ENCODE peak calls at places on chromosomes 16 and 17, in five cellular contexts. Y is GM10248, S is brain microvascular endothelial cell, Z is renal cortical epithelial cell, G is kidney tubule cell. L is an unnamed sample.

GRCh38 chr16:3819741-3820724 is 60.5 kb downstream of the CREBBP start:
- DNase-seq in G (peak; percentile 92), Y (no peak), S (peak; percentile 95), Z (peak; percentile 89), L (peak; percentile 39)

GRCh38 chr17:68623811-68624210 is 22.6 kb upstream of the FAM20A start:
- DNase-seq in G (no peak), Y (no peak), Z (no peak), S (no peak), L (no peak)

GRCh38 chr17:56297142-56297541 is 143.9 kb downstream of the ANKFN1 start:
- DNase-seq in G (peak; percentile 30), Z (peak; percentile 51), Y (no peak), S (no peak), L (no peak)

GRCh38 chr16:87042551-87043272 is 274.5 kb downstream of the C16orf95 start:
- DNase-seq in S (no peak), Y (no peak), G (no peak), Z (no peak), L (no peak)

GRCh38 chr17:9615486-9615885 is 29.8 kb upstream of the USP43 start:
- DNase-seq in Y (no peak), S (no peak), G (no peak), Z (peak; percentile 57), L (no peak)

GRCh38 chr17:8144401-8145295 is 7.6 kb downstream of the PER1 start:
- DNase-seq in Z (no peak), Y (no peak), S (no peak), G (no peak), L (no peak)

GRCh38 chr16:27228621-27229501 is 25.5 kb downstream of the KDM8 start:
- DNase-seq in S (no peak), Y (peak; percentile 56), G (no peak), Z (no peak), L (no peak)

GRCh38 chr17:63561819-63562218 is 11.5 kb downstream of the DCAF7 start:
- DNase-seq in G (no peak), Y (no peak), S (no peak), Z (no peak), L (no peak)

GRCh38 chr17:79146562-79146961 is 71.9 kb downstream of the ENGASE start:
- DNase-seq in G (no peak), Y (no peak), S (no peak), Z (no peak), L (no peak)

GRCh38 chr17:77795685-77796084 is 162.8 kb upstream of the TNRC6C start:
- DNase-seq in Z (no peak), Y (no peak), G (no peak), S (no peak), L (no peak)

GRCh38 chr17:50593321-50593720 is 32.8 kb downstream of the CACNA1G start:
- DNase-seq in S (no peak), Z (peak; percentile 72), Y (no peak), G (peak; percentile 25), L (no peak)

GRCh38 chr16:17830651-17831050 is 359.9 kb upstream of the XYLT1 start:
- DNase-seq in S (no peak), G (no peak), Y (no peak), Z (no peak), L (no peak)

GRCh38 chr17:56185905-56186783 is 32.9 kb downstream of the ANKFN1 start:
- DNase-seq in G (peak; percentile 84), S (peak; percentile 74), Z (peak; percentile 7), Y (no peak), L (no peak)

GRCh38 chr16:73329363-73330306 is 281.7 kb upstream of the ZFHX3 start:
- DNase-seq in G (peak; percentile 9), Y (no peak), Z (no peak), S (no peak), L (no peak)

GRCh38 chr16:67235816-67236547 is 9.1 kb downstream of the TMEM208 start:
- DNase-seq in S (no peak), Z (no peak), Y (no peak), G (no peak), L (peak; percentile 81)

GRCh38 chr16:69709456-69710084 is 16.8 kb downstream of the NQO1 start:
- DNase-seq in Y (peak; percentile 54), Z (peak; percentile 76), S (peak; percentile 29), G (peak; percentile 70), L (peak; percentile 54)

GRCh38 chr16:86836503-86837125 is 258.3 kb downstream of the FOXL1 start:
- DNase-seq in S (peak; percentile 89), Y (no peak), G (peak; percentile 78), Z (peak; percentile 43), L (no peak)

GRCh38 chr17:45384800-45385262 is 47.8 kb downstream of the ARHGAP27 start:
- DNase-seq in G (no peak), S (no peak), Z (no peak), Y (no peak), L (no peak)

GRCh38 chr16:85767569-85767968 is 16.7 kb upstream of the C16orf74 start:
- DNase-seq in G (peak; percentile 88), Y (no peak), S (peak; percentile 82), Z (peak; percentile 82), L (no peak)